ENCODE peak calls at places on chromosomes 12 and 14, in four cellular contexts. C is stomach, U is OCI-LY7, B is Calu3. A is an unnamed sample.

GRCh38 chr12:57229041-57229633 is 374 bp upstream of the SHMT2 start:
- DNase-seq in C (no peak), U (peak), B (no peak), A (no peak)

GRCh38 chr12:57989837-57990236 is 48.5 kb downstream of the ATP23 start:
- DNase-seq in C (no peak), U (no peak), B (no peak), A (no peak)

GRCh38 chr14:26966942-26967341 is 369.1 kb upstream of the NOVA1 start:
- DNase-seq in C (no peak), U (no peak), B (no peak), A (no peak)

GRCh38 chr12:47885012-47885501 is 19.7 kb downstream of the VDR start:
- DNase-seq in C (no peak), U (no peak), B (no peak), A (peak)

GRCh38 chr12:70543444-70543843 is 93.8 kb downstream of the PTPRB start:
- DNase-seq in C (no peak), U (no peak), B (no peak), A (no peak)

GRCh38 chr12:47725893-47726292 is 603 bp upstream of the ENDOU start:
- DNase-seq in C (no peak), U (peak), B (no peak), A (peak)

GRCh38 chr12:109170335-109170734 is 53.9 kb downstream of the ACACB start:
- DNase-seq in C (no peak), U (no peak), B (no peak), A (no peak)

GRCh38 chr14:100588671-100589070 is 1.5 kb upstream of the BEGAIN start:
- DNase-seq in C (no peak), U (no peak), B (no peak), A (no peak)

GRCh38 chr12:69655616-69656336 is 43.3 kb downstream of the BEST3 start:
- DNase-seq in C (no peak), U (no peak), B (no peak), A (no peak)

GRCh38 chr12:77965790-77966189 is 135.1 kb downstream of the NAV3 start:
- DNase-seq in C (no peak), U (no peak), B (no peak), A (no peak)

GRCh38 chr12:50734409-50735263 is 29.3 kb upstream of the ATF1 start:
- DNase-seq in C (no peak), U (peak), B (peak), A (peak)

GRCh38 chr14:60925286-60925685 is 55.6 kb downstream of the TRMT5 start:
- DNase-seq in C (no peak), U (no peak), B (no peak), A (no peak)

GRCh38 chr14:91303091-91303923 is 58.8 kb upstream of the GPR68 start:
- DNase-seq in C (no peak), U (peak), B (peak), A (peak)

DNA sequence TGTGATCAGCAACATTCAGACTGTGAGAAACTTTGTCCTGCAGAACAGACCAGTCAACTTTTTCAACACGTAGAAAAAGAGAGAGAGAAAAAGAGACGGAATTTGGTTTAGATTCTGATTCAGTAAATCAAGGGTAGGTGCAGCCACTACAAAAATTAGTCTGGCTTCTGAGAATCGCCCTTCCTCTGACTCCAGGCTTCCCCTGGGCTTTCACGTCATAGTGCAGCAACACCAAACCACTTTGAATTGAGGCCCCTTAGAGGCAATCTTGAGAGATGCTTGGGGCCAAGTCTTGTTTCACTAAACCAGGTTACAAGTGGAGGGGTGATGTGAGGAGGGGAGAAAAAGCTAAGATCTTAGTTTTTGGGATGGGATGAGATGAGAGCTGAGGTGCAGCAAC is 37.5 kb upstream of the PTGR2 start:
- DNase-seq in C (no peak), U (peak), B (no peak), A (no peak)
- TF ChIP-seq CTCF in C (no peak), U (no peak), B (no peak), A (no peak)

GRCh38 chr12:7106082-7106481 is 2.9 kb downstream of the C1RL start:
- DNase-seq in C (no peak), U (no peak), B (no peak), A (no peak)

GRCh38 chr12:7110661-7111060 is 1.6 kb upstream of the C1RL start:
- DNase-seq in C (no peak), U (no peak), B (no peak), A (no peak)

GRCh38 chr12:7107181-7108041 is 1.6 kb downstream of the C1RL start:
- DNase-seq in C (no peak), U (no peak), B (no peak), A (no peak)

GRCh38 chr12:7108928-7109920 is at the start of gene C1RL:
- DNase-seq in C (peak), U (peak), B (peak), A (peak)

GRCh38 chr12:7108042-7108927 is 729 bp downstream of the C1RL start:
- DNase-seq in C (peak), U (peak), B (peak), A (peak)
- TF ChIP-seq CTCF in C (no peak), U (no peak), B (no peak), A (no peak)

DNA sequence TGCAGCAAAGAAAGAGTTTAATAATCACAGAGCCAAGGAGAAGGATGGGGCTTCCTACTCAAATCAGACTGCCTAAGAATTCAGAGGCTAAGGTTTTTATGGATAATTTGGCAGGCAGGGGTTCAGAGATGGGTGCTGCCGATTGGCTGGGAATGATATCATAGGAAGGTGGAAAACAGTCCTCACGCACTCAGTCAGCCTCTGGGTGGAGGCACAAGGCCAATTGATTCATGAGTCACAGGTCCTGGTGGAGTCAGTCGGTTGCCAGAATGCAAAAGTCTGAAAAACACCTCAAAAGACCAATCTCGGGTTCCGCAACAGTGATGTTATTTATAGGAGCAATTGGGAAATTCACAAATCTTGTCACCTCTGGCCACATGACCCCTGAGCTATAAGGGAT is 105.5 kb downstream of the GXYLT1 start:
- DNase-seq in C (no peak), U (no peak), B (peak), A (no peak)
- TF ChIP-seq CTCF in C (no peak), U (no peak), B (no peak), A (no peak)

GRCh38 chr12:66942741-66943465 is 264.0 kb upstream of the GRIP1 start:
- DNase-seq in C (no peak), U (no peak), B (no peak), A (no peak)
- TF ChIP-seq CTCF in C (no peak), U (peak), B (no peak), A (no peak)

GRCh38 chr12:94327819-94328218 is 131.8 kb downstream of the CEP83 start:
- DNase-seq in C (no peak), U (no peak), B (no peak), A (no peak)

GRCh38 chr12:94326727-94327126 is 132.9 kb downstream of the CEP83 start:
- DNase-seq in C (no peak), U (no peak), B (no peak), A (no peak)

GRCh38 chr12:94326234-94326633 is 133.4 kb downstream of the CEP83 start:
- DNase-seq in C (no peak), U (no peak), B (no peak), A (no peak)

GRCh38 chr12:94329366-94329765 is 130.3 kb downstream of the CEP83 start:
- DNase-seq in C (no peak), U (no peak), B (no peak), A (no peak)
- TF ChIP-seq CTCF in C (no peak), U (peak), B (no peak), A (no peak)

GRCh38 chr12:26700430-26700829 is 132.6 kb downstream of the ITPR2 start:
- DNase-seq in C (no peak), U (no peak), B (no peak), A (no peak)

GRCh38 chr12:26704214-26704613 is 128.8 kb downstream of the ITPR2 start:
- DNase-seq in C (no peak), U (no peak), B (no peak), A (no peak)

GRCh38 chr12:26699237-26699636 is 133.8 kb downstream of the ITPR2 start:
- DNase-seq in C (no peak), U (no peak), B (no peak), A (no peak)

GRCh38 chr12:26704684-26705475 is 128.1 kb downstream of the ITPR2 start:
- DNase-seq in C (no peak), U (no peak), B (no peak), A (no peak)

DNA sequence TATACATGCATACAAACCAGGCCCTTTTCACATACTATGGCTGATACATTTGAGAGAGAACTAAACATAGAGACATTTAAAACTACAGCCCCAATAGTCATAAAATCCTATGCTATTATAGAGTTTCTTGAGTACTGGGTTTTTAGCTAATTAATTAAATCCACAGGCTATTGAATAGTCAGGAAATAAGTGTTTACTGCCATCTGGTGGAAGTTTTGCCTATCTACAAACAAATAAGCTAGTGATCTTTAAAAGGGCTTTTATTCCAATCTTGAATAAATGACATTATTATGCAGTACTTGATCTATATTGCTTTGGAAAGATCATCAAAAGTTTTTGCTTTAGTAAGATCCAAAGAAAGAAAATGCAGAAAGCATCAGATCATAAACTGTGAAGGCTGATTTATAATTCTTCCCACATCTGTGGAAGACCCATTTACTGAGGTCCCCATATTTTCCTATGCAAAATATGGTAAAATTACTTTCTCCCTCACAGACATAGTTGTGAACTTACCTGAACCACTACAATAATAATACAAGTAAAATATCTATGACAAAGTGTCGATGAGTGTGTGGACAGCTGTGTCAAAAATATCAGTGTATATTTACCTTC is 131.3 kb downstream of the ITPR2 start:
- DNase-seq in C (no peak), U (peak), B (no peak), A (no peak)
- TF ChIP-seq CTCF in C (peak), U (peak), B (no peak), A (peak)

DNA sequence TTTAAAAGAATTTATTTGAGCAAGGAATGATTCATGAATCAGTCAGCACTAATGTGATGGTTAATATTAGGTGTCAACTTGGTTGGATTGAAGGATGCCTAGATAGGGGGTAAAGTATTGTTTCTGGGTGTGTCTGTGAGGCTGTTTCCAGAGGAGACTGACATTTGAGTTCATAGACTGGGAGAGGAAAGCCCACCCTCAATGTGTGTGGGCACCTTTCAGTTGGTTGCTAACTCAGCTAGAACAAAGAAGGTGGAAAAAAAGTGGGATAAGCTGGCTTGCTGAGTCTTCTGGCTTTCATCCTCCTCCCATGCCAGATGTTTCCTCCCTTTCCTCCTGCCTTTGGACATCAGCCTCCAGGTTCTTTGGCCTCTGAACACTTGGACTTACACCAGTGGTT is 47.2 kb downstream of the TESPA1 start:
- DNase-seq in C (no peak), U (no peak), B (no peak), A (no peak)
- TF ChIP-seq CTCF in C (no peak), U (no peak), B (no peak), A (no peak)

DNA sequence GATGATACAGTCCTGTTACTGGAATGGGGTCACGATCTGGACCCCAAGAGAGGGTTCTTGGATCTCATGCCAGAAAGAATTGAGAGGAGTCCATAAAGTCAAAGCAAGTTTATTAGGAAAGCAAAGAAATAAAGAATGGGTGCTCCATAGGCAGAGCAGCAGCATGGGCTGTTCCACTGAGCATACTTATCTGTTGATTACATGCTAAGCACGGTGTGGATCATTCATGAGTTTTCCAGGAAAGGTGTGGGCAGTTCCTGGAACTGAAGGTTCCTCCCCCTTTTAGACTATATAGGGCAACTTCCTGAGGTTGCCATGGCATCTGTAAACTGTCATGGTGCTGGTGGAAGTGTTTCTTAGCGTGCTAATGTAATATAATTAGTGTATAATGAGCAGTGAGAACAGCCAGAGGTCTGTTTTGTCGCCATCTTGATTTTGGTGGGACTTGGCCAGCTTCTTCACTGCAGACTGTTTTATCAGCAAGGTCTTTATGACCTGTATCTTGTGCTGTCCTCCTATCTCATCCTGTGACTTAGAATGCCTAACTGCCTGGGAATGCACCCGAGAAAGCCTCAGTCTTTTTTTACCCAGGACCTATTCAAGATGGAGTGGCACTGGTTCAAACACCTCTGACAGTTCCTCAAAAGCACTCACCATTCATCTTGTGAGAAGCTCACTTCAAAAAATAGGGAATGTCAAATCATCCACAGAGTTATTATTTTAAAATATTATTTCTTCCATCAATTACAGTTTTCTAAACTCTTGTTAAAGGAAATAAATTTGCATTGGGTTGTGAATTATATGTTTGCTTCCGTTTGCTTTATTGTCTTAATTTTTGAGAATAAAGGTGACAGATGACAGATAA is 1358.8 kb upstream of the TMEM132C start:
- DNase-seq in C (no peak), U (no peak), B (no peak), A (no peak)
- TF ChIP-seq CTCF in C (no peak), U (no peak), B (no peak), A (no peak)

GRCh38 chr12:106233011-106233410 is 14.8 kb downstream of the CKAP4 start:
- DNase-seq in C (no peak), U (no peak), B (no peak), A (no peak)
- TF ChIP-seq CTCF in C (no peak), U (no peak), B (no peak), A (no peak)

DNA sequence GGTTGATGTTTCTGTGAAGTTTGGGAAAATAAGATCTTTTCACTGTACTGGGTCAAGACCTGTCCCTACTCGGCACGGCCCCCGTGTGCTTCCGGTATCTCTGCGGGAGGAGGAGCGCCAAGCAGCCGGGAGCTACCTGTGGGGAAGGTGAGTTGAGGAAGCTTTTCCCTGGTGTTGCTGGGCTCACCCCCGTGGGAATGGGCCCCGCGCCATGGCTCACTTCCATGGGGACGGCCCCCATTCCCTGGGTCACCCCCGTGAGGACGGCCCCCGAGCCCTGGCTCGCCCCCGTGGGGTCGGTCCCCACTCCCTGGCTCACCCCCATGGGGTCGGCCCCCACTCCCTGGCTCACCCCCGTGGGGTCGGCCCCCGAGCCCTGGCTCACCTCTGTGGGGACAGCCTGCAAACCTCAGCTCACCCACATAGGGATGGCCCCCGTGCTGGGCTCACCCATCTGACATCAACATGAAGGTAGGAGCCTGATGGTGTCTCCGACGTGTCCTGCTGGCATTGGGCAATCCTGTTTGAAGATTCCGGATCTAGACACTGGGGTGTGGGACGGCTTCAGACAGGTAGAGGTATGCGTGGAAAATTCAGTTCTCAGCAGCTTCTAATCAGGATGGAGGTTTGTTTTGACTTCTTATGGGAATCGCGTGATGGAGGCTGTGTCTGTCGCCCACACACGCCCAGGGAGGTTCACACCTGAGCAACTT is 9.1 kb downstream of the LRCOL1 start:
- DNase-seq in C (no peak), U (no peak), B (no peak), A (no peak)
- TF ChIP-seq CTCF in C (no peak), U (no peak), B (no peak), A (no peak)